ENCODE peak calls at places on chromosomes 1 and 21, in five cellular contexts. Q, E, Y, N and J are unnamed samples.

GRCh38 chr1:177170756-177171535 is at the start of gene BRINP2:
- DNase-seq in E (no peak), N (peak), Y (peak), Q (peak), J (no peak)

GRCh38 chr1:40451238-40451585 is 936 bp downstream of the ZFP69B start:
- DNase-seq in Q (no peak), Y (no peak), N (no peak), E (peak), J (no peak)

GRCh38 chr1:44544960-44545359 is 129.3 kb downstream of the TMEM53 start:
- DNase-seq in E (no peak), N (no peak), Q (no peak), Y (no peak), J (no peak)

GRCh38 chr1:1594602-1594981 is 5.3 kb downstream of the FNDC10 start:
- DNase-seq in Y (no peak), Q (no peak), E (no peak), N (peak), J (no peak)

GRCh38 chr1:96634863-96635262 is 86.7 kb upstream of the PTBP2 start:
- DNase-seq in Y (no peak), Q (no peak), E (no peak), N (no peak), J (no peak)

GRCh38 chr1:35763211-35763610 is 6.6 kb downstream of the CLSPN start:
- DNase-seq in Q (no peak), E (no peak), N (peak), Y (no peak), J (no peak)

GRCh38 chr1:55868026-55868425 is 652.9 kb upstream of the USP24 start:
- DNase-seq in Q (peak), E (no peak), Y (no peak), N (no peak), J (no peak)

GRCh38 chr1:24555591-24556413 is at the start of gene NCMAP:
- DNase-seq in Y (peak), N (no peak), E (peak), Q (no peak), J (peak)

GRCh38 chr1:91511386-91511785 is 10.7 kb downstream of the CDC7 start:
- DNase-seq in Y (no peak), Q (peak), E (peak), N (no peak), J (no peak)

GRCh38 chr1:234529661-234530237 is 50.8 kb upstream of the TARBP1 start:
- DNase-seq in N (no peak), E (no peak), Y (no peak), Q (no peak), J (no peak)

GRCh38 chr21:33036430-33037162 is 10.9 kb downstream of the OLIG2 start:
- DNase-seq in N (peak), Y (no peak), E (no peak), Q (peak), J (peak)

GRCh38 chr1:164619006-164619784 is 60.2 kb downstream of the PBX1 start:
- DNase-seq in Y (no peak), N (no peak), E (no peak), Q (no peak), J (no peak)

GRCh38 chr1:71046891-71047634 is 553 bp downstream of the PTGER3 start:
- DNase-seq in Y (peak), N (peak), E (no peak), Q (no peak), J (peak)

GRCh38 chr1:22207605-22208264 is 64.8 kb upstream of the WNT4 start:
- DNase-seq in N (peak), E (no peak), Y (no peak), Q (no peak), J (no peak)

GRCh38 chr21:44875341-44875740 is 1.9 kb upstream of the PTTG1IP start:
- DNase-seq in E (peak), Y (no peak), N (peak), Q (peak), J (no peak)

GRCh38 chr1:11523261-11523660 is 44.3 kb downstream of the DISP3 start:
- DNase-seq in E (no peak), Y (no peak), N (peak), Q (no peak), J (no peak)

GRCh38 chr1:54464031-54464476 is 57.9 kb upstream of the SSBP3 start:
- DNase-seq in E (no peak), Y (no peak), Q (no peak), N (no peak), J (peak)

GRCh38 chr21:15221799-15222386 is 157.1 kb upstream of the NRIP1 start:
- DNase-seq in N (peak), Q (peak), E (no peak), Y (no peak), J (no peak)

GRCh38 chr21:44989538-44989888 is 49.7 kb downstream of the SLX9 start:
- DNase-seq in E (peak), Q (peak), Y (no peak), N (no peak), J (no peak)

GRCh38 chr1:201713093-201713810 is 115.7 kb upstream of the IPO9 start:
- DNase-seq in Q (peak), E (no peak), N (peak), Y (peak), J (peak)

GRCh38 chr1:75614455-75615379 is 3.8 kb upstream of the SLC44A5 start:
- DNase-seq in N (peak), Y (peak), E (no peak), Q (peak), J (peak)

GRCh38 chr1:43421396-43421795 is 31.7 kb downstream of the SZT2 start:
- DNase-seq in Y (no peak), Q (no peak), N (peak), E (no peak), J (no peak)

GRCh38 chr1:154856049-154856448 is 14.0 kb downstream of the KCNN3 start:
- DNase-seq in N (no peak), Q (no peak), E (no peak), Y (no peak), J (no peak)

GRCh38 chr1:44806025-44806703 is 987 bp downstream of the DYNLT4 start:
- DNase-seq in Y (no peak), N (peak), Q (no peak), E (no peak), J (no peak)

GRCh38 chr1:223249854-223250631 is 107.0 kb upstream of the TLR5 start:
- DNase-seq in N (no peak), Y (peak), Q (no peak), E (no peak), J (no peak)

GRCh38 chr1:1397839-1398523 is 1.2 kb downstream of the CCNL2 start:
- DNase-seq in Q (no peak), E (no peak), N (peak), Y (no peak), J (peak)

GRCh38 chr1:27601771-27602509 is 2.0 kb downstream of the AHDC1 start:
- DNase-seq in E (no peak), Y (peak), N (peak), Q (no peak), J (peak)

GRCh38 chr1:224923726-224924125 is 5.7 kb upstream of the DNAH14 start:
- DNase-seq in Q (no peak), E (no peak), N (no peak), Y (no peak), J (no peak)

GRCh38 chr1:30848130-30848529 is 60.4 kb downstream of the SDC3 start:
- DNase-seq in Q (no peak), N (no peak), Y (no peak), E (no peak), J (no peak)

GRCh38 chr1:38787041-38787440 is 72.5 kb downstream of the RRAGC start:
- DNase-seq in E (no peak), Q (no peak), Y (no peak), N (no peak), J (no peak)

GRCh38 chr1:203629509-203630082 is 3.0 kb downstream of the ATP2B4 start:
- DNase-seq in Y (peak), N (peak), E (peak), Q (peak), J (peak)

GRCh38 chr1:66889030-66889429 is 35.6 kb downstream of the DNAI4 start:
- DNase-seq in Q (no peak), Y (no peak), E (no peak), N (no peak), J (no peak)

GRCh38 chr1:93980320-93980744 is 71.1 kb upstream of the GCLM start:
- DNase-seq in Y (no peak), Q (no peak), E (peak), N (peak), J (peak)

GRCh38 chr1:5562331-5562730 is 429.9 kb downstream of the NPHP4 start:
- DNase-seq in E (no peak), N (no peak), Q (no peak), Y (no peak), J (no peak)

GRCh38 chr1:204920511-204920910 is 49.8 kb downstream of the NFASC start:
- DNase-seq in Q (no peak), Y (no peak), N (no peak), E (no peak), J (no peak)

GRCh38 chr1:115624859-115625258 is 16.9 kb upstream of the VANGL1 start:
- DNase-seq in Y (no peak), E (no peak), N (no peak), Q (no peak), J (no peak)
- TF ChIP-seq CTCF in Y (no peak), E (peak), N (no peak), Q (no peak), J (no peak)

DNA sequence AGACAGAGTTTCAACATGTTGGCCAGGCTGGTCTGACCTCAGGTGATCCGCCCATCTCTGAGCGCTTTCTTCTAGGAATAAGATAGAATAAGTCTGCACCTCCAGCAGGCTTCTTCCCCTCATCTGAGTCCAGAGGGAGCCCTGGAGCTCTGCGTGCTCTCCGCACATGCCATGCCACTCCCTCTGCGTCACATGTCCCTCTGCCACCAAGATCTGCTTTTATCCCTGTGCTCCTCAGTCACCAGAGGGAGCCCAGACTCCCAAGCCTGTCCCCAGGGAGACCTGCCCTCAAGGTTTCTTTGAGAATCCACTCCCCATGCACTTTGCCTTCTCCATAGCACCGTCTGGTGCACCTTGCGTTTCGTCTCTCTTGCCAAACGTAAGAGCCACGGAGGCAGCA is 213.0 kb downstream of the CAMTA1 start:
- DNase-seq in N (no peak), E (no peak), Q (no peak), Y (peak), J (no peak)
- TF ChIP-seq CTCF in N (no peak), E (no peak), Q (no peak), Y (peak), J (no peak)

GRCh38 chr21:37057614-37058013 is 15.3 kb downstream of the PIGP start:
- DNase-seq in N (no peak), Y (no peak), E (no peak), Q (no peak), J (no peak)

GRCh38 chr21:37059181-37059580 is 13.7 kb downstream of the PIGP start:
- DNase-seq in Y (no peak), N (no peak), Q (no peak), E (no peak), J (no peak)

GRCh38 chr21:37061926-37062591 is 10.8 kb downstream of the PIGP start:
- DNase-seq in Q (peak), Y (no peak), N (peak), E (peak), J (no peak)

GRCh38 chr21:37062592-37062933 is 10.3 kb downstream of the PIGP start:
- DNase-seq in Q (no peak), E (no peak), N (no peak), Y (no peak), J (no peak)

DNA sequence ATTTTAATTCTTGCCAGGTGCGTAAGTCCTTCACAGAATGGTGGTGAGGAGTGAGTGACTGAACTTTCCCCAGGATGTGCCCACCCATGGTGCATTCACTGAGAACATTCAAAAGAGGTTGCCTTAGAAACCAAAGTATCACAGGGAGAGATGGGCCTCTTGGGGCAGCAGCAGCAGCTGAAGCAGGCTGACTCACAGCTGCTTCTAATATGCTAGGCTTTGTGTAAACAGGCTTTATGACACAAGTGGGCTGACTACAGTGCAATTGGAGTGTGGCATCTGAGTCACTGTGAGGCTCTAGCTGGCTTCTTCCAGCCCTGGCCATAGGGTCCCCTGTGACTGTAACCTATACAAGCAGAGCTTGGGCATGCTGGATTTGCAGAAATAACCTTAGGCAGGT is 12.6 kb downstream of the PIGP start:
- DNase-seq in N (peak), Y (no peak), Q (peak), E (peak), J (peak)
- TF ChIP-seq CTCF in N (peak), Y (no peak), Q (peak), E (no peak), J (no peak)

GRCh38 chr1:3530086-3530930 is 75.8 kb downstream of the ARHGEF16 start:
- DNase-seq in N (peak), Y (peak), E (no peak), Q (no peak), J (no peak)
- TF ChIP-seq CTCF in N (peak), Y (no peak), E (no peak), Q (no peak), J (no peak)

GRCh38 chr1:228060458-228061190 is 21.9 kb upstream of the ARF1 start:
- DNase-seq in Y (peak), E (no peak), N (peak), Q (no peak), J (no peak)

GRCh38 chr1:228059536-228060457 is 22.7 kb upstream of the ARF1 start:
- DNase-seq in E (peak), N (peak), Q (no peak), Y (peak), J (peak)

GRCh38 chr1:228061411-228062084 is 21.0 kb upstream of the ARF1 start:
- DNase-seq in Y (no peak), E (no peak), N (peak), Q (no peak), J (no peak)

GRCh38 chr1:228058981-228059535 is 23.4 kb upstream of the ARF1 start:
- DNase-seq in E (no peak), Y (no peak), Q (no peak), N (peak), J (peak)

DNA sequence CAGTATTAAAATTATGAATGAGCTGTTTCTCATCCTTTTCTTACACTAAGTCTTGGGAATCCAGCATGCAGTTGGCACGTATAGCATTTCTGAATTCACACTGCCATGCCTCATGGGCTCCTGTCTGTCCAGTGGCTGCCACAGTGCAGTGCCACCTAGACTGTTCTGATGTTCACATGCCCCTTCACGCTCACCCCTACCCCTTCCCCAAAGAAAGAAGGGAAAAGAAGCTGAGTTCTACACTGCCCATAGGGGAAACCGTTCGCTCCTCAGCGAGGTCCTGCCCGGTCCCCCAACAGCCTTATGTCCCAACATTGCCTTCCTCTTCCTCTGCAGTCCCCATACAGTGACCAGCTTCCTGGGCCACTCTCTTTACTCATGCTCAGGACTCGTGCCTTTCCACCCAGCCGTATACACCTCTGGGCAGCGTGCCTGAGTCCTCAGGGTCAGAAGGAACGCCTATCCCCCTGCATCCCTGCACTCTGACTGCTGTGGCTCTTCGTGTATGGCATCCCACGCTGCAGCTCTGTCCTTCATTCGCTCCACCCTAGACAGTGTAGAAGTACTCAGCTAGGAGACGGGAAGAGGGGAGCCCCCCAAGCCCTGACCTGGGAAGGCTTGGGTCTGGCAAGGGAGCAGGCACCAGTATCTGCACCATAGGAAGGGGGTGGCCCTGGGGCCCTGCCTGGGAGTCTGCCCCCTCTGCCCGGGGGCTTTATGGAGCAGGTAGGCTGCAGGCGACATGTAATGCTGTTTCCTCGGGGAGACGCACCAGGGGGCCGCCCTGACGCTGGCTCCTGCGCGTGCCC is 24.1 kb upstream of the ARF1 start:
- DNase-seq in E (no peak), N (peak), Y (no peak), Q (no peak), J (no peak)
- TF ChIP-seq CTCF in E (no peak), N (no peak), Y (no peak), Q (no peak), J (no peak)